ENCODE peak calls at places on chromosomes 13 and 19, in nine cellular contexts. C is fibroblast of mammary gland, B is lower leg skin, Z is ascending aorta, F is omental fat pad, Y is AG09319, W is neural crest cell, N is progenitor cell of endocrine pancreas, E is B cell. L is an unnamed sample.

GRCh38 chr19:10854350-10855089 is 6.3 kb downstream of the C19orf38 start:
- DNase-seq in Z (no peak), F (no peak), E (no peak), C (no peak), N (no peak), B (no peak), W (no peak), Y (no peak), L (no peak)

GRCh38 chr13:110937511-110938303 is 22.8 kb upstream of the ANKRD10 start:
- DNase-seq in C (no peak), Y (no peak), F (no peak), B (no peak), Z (no peak), N (no peak), W (no peak), E (no peak), L (no peak)

GRCh38 chr19:40677156-40677555 is 13.3 kb downstream of the NUMBL start:
- DNase-seq in W (no peak), Z (no peak), C (no peak), E (no peak), B (no peak), Y (no peak), N (no peak), F (no peak), L (no peak)

GRCh38 chr19:8616861-8617260 is 6.3 kb upstream of the ADAMTS10 start:
- DNase-seq in F (no peak), Z (no peak), B (no peak), E (no peak), Y (no peak), N (no peak), W (no peak), C (no peak), L (no peak)

GRCh38 chr13:102667023-102667422 is 27.8 kb downstream of the METTL21C start:
- DNase-seq in Y (no peak), W (no peak), E (no peak), C (no peak), F (no peak), N (no peak), Z (no peak), B (no peak), L (no peak)

GRCh38 chr19:13981467-13981866 is 24.7 kb downstream of the RFX1 start:
- DNase-seq in C (no peak), Y (no peak), W (no peak), B (no peak), E (no peak), Z (no peak), N (no peak), F (no peak), L (no peak)

GRCh38 chr13:94198666-94199065 is 280.8 kb downstream of the DCT start:
- DNase-seq in F (no peak), E (no peak), Y (no peak), W (no peak), Z (no peak), N (no peak), C (no peak), B (no peak), L (no peak)

GRCh38 chr19:4319067-4319718 is 14.8 kb downstream of the FSD1 start:
- DNase-seq in E (no peak), B (no peak), N (no peak), W (no peak), Y (no peak), F (no peak), C (no peak), Z (no peak), L (no peak)

GRCh38 chr19:2247433-2248101 is 1.6 kb upstream of the AMH start:
- DNase-seq in Z (no peak), W (no peak), B (no peak), E (no peak), F (no peak), N (no peak), C (no peak), Y (no peak), L (no peak)

GRCh38 chr19:18473003-18473705 is 35.2 kb upstream of the ISYNA1 start:
- DNase-seq in E (no peak), Z (no peak), N (no peak), W (no peak), B (no peak), F (no peak), C (no peak), Y (no peak), L (no peak)

GRCh38 chr19:3931041-3931440 is 1.8 kb upstream of the NMRK2 start:
- DNase-seq in W (no peak), C (no peak), N (no peak), Y (no peak), E (no peak), B (no peak), F (no peak), Z (no peak), L (no peak)

GRCh38 chr19:19223060-19223459 is 11.3 kb downstream of the NCAN start:
- DNase-seq in B (no peak), Y (no peak), C (no peak), Z (no peak), W (no peak), N (no peak), E (no peak), F (no peak), L (no peak)

GRCh38 chr19:38455031-38455430 is 21.5 kb downstream of the RYR1 start:
- DNase-seq in Z (no peak), W (peak; percentile 29), C (peak; percentile 16), B (no peak), F (no peak), E (no peak), N (peak; percentile 38), Y (no peak), L (peak; percentile 60)

GRCh38 chr19:19274146-19274545 is 1.0 kb upstream of the TM6SF2 start:
- DNase-seq in B (no peak), Z (no peak), E (no peak), Y (no peak), F (no peak), W (no peak), N (no peak), C (no peak), L (peak; percentile 17)

DNA sequence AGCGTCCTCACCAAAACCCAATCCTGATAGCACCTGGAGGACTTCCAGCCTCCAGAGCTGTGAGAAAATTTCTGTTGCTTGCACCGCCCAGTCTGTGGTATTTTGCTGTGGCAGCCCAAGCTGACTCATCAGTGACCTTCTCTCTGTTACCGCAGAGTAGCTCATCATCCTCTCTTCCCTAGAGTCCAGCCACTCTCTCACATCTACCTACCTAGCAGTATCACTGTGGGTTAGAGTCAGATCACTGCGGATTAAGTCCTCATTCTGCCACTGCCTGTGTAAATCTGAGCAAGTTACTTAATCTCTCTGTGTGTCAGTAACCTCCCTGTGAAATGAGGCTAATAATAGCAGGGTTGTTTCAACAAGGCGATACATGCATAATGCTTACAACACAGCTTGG is 40.3 kb upstream of the USPL1 start:
- DNase-seq in E (no peak), C (peak; percentile 96), Z (no peak), F (no peak), B (no peak), N (no peak), Y (peak; percentile 60), W (no peak), L (peak; percentile 34)
- TF ChIP-seq CTCF in E (no peak), C (no peak), Z (no peak), F (no peak), B (no peak), N (no peak), Y (no peak), W (no peak), L (no peak)

GRCh38 chr13:44116562-44117315 is 237.0 kb downstream of the LACC1 start:
- DNase-seq in B (no peak), N (no peak), Y (no peak), Z (no peak), F (no peak), C (no peak), E (no peak), W (no peak), L (no peak)
- TF ChIP-seq CTCF in B (no peak), N (no peak), Y (no peak), Z (no peak), F (no peak), C (peak; percentile 18), E (peak; percentile 7), W (no peak), L (no peak)

GRCh38 chr19:42313840-42314755 is 989 bp downstream of the TMEM145 start:
- DNase-seq in Y (no peak), E (no peak), W (no peak), C (no peak), N (no peak), B (no peak), F (no peak), Z (no peak), L (no peak)

GRCh38 chr19:42313096-42313839 is at the start of gene TMEM145:
- DNase-seq in W (peak; percentile 49), C (peak; percentile 30), F (no peak), Z (no peak), N (peak; percentile 45), E (no peak), Y (no peak), B (no peak), L (peak; percentile 81)

GRCh38 chr19:42309686-42310085 is 3.4 kb upstream of the TMEM145 start:
- DNase-seq in Y (no peak), N (no peak), B (no peak), C (no peak), Z (no peak), F (no peak), E (no peak), W (no peak), L (no peak)

GRCh38 chr19:42312370-42312769 is 739 bp upstream of the TMEM145 start:
- DNase-seq in C (no peak), B (no peak), Y (no peak), W (no peak), Z (no peak), F (no peak), E (no peak), N (no peak), L (no peak)

DNA sequence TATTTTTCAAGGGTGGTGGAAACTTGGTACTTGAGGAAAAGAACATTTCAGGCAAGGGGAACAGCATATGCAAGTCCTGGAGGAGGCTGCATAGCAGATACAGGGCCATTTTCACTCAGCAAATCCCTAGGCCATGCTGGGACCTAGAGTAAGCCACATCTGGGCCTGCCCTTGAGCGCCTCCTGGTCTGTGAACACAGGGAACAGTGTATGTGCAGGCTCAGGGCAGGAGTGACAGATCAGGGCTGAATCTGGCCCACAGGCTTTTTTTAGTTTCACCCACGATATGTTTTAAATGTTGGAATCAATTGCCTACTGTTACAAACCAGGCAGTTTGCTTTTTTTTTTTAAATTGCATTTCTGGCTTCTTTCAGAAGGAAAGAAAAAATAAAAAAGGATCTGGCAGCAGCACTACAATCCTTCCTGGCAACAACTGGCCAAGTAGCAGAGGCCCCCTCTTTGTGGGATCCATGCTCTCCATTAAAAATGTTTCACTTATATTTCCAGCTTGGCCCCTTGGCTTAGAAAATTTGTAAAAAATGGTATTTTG is 1.4 kb upstream of the TMEM145 start:
- DNase-seq in C (no peak), Y (no peak), B (no peak), Z (no peak), E (no peak), N (no peak), F (no peak), W (no peak), L (no peak)
- TF ChIP-seq CTCF in C (peak; percentile 13), Y (no peak), B (no peak), Z (no peak), E (no peak), N (peak; percentile 9), F (no peak), W (no peak), L (no peak)

GRCh38 chr19:23832717-23833327 is 74.1 kb upstream of the ZNF681 start:
- DNase-seq in N (no peak), B (no peak), Y (no peak), W (no peak), E (no peak), C (no peak), F (no peak), Z (no peak), L (no peak)
- TF ChIP-seq CTCF in N (no peak), B (no peak), Y (no peak), W (no peak), E (no peak), C (no peak), F (no peak), Z (no peak), L (no peak)